ENCODE peak calls at places on chromosomes 13 and 19, in ten cellular contexts. T, G, R, M, Z, V, H, J, A and O are unnamed samples.

GRCh38 chr13:30978981-30979956 is 46.8 kb downstream of the TEX26 start:
- DNase-seq in M (peak), A (no peak), T (peak), J (peak), G (no peak), R (no peak), Z (no peak), H (peak), V (no peak), O (peak)

GRCh38 chr19:43776285-43776684 is 4.5 kb downstream of the KCNN4 start:
- DNase-seq in G (no peak), M (no peak), J (no peak), T (no peak), Z (peak), A (no peak), R (no peak), V (no peak), H (peak), O (no peak)

GRCh38 chr13:113273856-113274590 is 23.0 kb upstream of the LAMP1 start:
- DNase-seq in A (no peak), J (no peak), H (peak), T (no peak), V (no peak), M (no peak), G (no peak), Z (no peak), R (no peak), O (peak)

GRCh38 chr19:38990949-38991697 is 15.6 kb upstream of the FBXO17 start:
- DNase-seq in G (no peak), A (peak), H (no peak), V (no peak), R (no peak), T (peak), Z (no peak), M (no peak), J (no peak), O (no peak)

GRCh38 chr19:3538965-3539742 is at the start of gene TEKTIP1:
- DNase-seq in V (no peak), A (no peak), J (no peak), Z (no peak), G (no peak), M (no peak), T (no peak), R (no peak), H (peak), O (no peak)

GRCh38 chr13:89432997-89433396 is 1761.8 kb downstream of the SLITRK5 start:
- DNase-seq in M (no peak), T (no peak), R (no peak), V (no peak), J (no peak), Z (no peak), A (no peak), G (no peak), H (no peak), O (no peak)

GRCh38 chr19:18160441-18160791 is 7.5 kb downstream of the PIK3R2 start:
- DNase-seq in Z (no peak), R (no peak), G (no peak), H (no peak), V (no peak), J (no peak), M (no peak), T (no peak), A (no peak), O (no peak)

GRCh38 chr19:46118136-46118535 is 6.4 kb downstream of the IGFL3 start:
- DNase-seq in T (no peak), H (no peak), G (no peak), R (no peak), A (no peak), M (no peak), Z (no peak), J (no peak), V (no peak), O (no peak)

GRCh38 chr19:13906910-13907309 is 909 bp downstream of the CC2D1A start:
- DNase-seq in G (no peak), M (no peak), A (no peak), Z (no peak), R (no peak), T (no peak), H (no peak), V (no peak), J (no peak), O (no peak)

GRCh38 chr13:78024996-78025395 is 106.4 kb upstream of the EDNRB start:
- DNase-seq in J (no peak), Z (no peak), H (no peak), G (no peak), V (no peak), M (no peak), R (no peak), T (no peak), A (no peak), O (no peak)

GRCh38 chr19:51469162-51469561 is 9.2 kb upstream of the CEACAM18 start:
- DNase-seq in R (no peak), J (no peak), V (no peak), G (no peak), T (no peak), Z (no peak), H (peak), M (no peak), A (no peak), O (no peak)

GRCh38 chr19:3358919-3359849 is 7.2 kb upstream of the NFIC start:
- DNase-seq in R (peak), M (no peak), T (peak), Z (peak), V (no peak), J (peak), H (peak), A (no peak), G (peak), O (peak)

GRCh38 chr19:4638330-4638729 is 986 bp upstream of the TNFAIP8L1 start:
- DNase-seq in J (no peak), R (no peak), G (peak), T (no peak), H (no peak), Z (no peak), A (no peak), V (no peak), M (no peak), O (no peak)

GRCh38 chr13:44362394-44363040 is 11.1 kb upstream of the SERP2 start:
- DNase-seq in Z (no peak), M (no peak), T (no peak), H (no peak), J (no peak), R (no peak), G (no peak), V (no peak), A (no peak), O (no peak)

GRCh38 chr13:80116107-80116506 is 224.8 kb downstream of the SPRY2 start:
- DNase-seq in A (no peak), R (no peak), Z (no peak), H (no peak), G (no peak), M (no peak), V (no peak), T (no peak), J (no peak), O (no peak)

GRCh38 chr19:45076029-45076850 is at the start of gene ZNF296:
- DNase-seq in G (no peak), R (peak), T (peak), H (peak), J (peak), Z (peak), A (peak), V (peak), M (peak), O (peak)

GRCh38 chr19:823565-824121 is 1.9 kb upstream of the PLPPR3 start:
- DNase-seq in Z (no peak), J (no peak), R (no peak), T (no peak), H (peak), G (no peak), M (no peak), A (no peak), V (no peak), O (no peak)

GRCh38 chr13:24683370-24683769 is 3.2 kb downstream of the ATP12A start:
- DNase-seq in V (no peak), R (no peak), Z (no peak), H (no peak), J (no peak), M (no peak), T (no peak), G (no peak), A (no peak), O (no peak)

GRCh38 chr13:110593430-110594130 is 21.8 kb upstream of the NAXD start:
- DNase-seq in H (peak), J (peak), M (peak), G (no peak), V (peak), A (peak), T (peak), R (no peak), Z (no peak), O (peak)

GRCh38 chr19:13841339-13842293 is 35.3 kb upstream of the NANOS3 start:
- DNase-seq in G (no peak), A (peak), H (peak), J (peak), Z (peak), M (no peak), R (no peak), V (no peak), T (peak), O (peak)

GRCh38 chr13:95797016-95797415 is 120.1 kb downstream of the DNAJC3 start:
- DNase-seq in R (no peak), Z (no peak), M (no peak), J (no peak), H (no peak), T (no peak), A (no peak), V (no peak), G (no peak), O (no peak)

GRCh38 chr13:111031531-111031961 is 83.6 kb upstream of the ARHGEF7 start:
- DNase-seq in H (no peak), M (no peak), V (no peak), J (no peak), G (no peak), Z (no peak), R (no peak), T (no peak), A (no peak), O (no peak)

GRCh38 chr19:808176-808741 is 11.0 kb downstream of the PTBP1 start:
- DNase-seq in G (no peak), V (no peak), T (no peak), H (no peak), R (no peak), M (no peak), Z (no peak), A (no peak), J (no peak), O (no peak)

GRCh38 chr13:110444226-110444653 is 117.3 kb downstream of the RAB20 start:
- DNase-seq in T (peak), H (peak), Z (no peak), A (peak), M (peak), G (peak), J (no peak), V (no peak), R (no peak), O (no peak)

GRCh38 chr19:28971513-28971912 is 241.4 kb downstream of the UQCRFS1 start:
- DNase-seq in Z (no peak), J (no peak), G (no peak), R (no peak), M (no peak), A (no peak), T (no peak), V (no peak), H (no peak), O (no peak)

GRCh38 chr19:28966737-28967401 is 246.1 kb downstream of the UQCRFS1 start:
- DNase-seq in T (no peak), J (no peak), V (no peak), R (no peak), M (no peak), A (no peak), G (no peak), H (no peak), Z (no peak), O (no peak)

GRCh38 chr19:28968721-28969120 is 244.2 kb downstream of the UQCRFS1 start:
- DNase-seq in R (no peak), H (no peak), M (no peak), J (no peak), A (no peak), V (no peak), Z (no peak), T (no peak), G (no peak), O (no peak)

GRCh38 chr19:28971011-28971410 is 241.9 kb downstream of the UQCRFS1 start:
- DNase-seq in A (no peak), H (no peak), V (no peak), R (no peak), G (no peak), J (no peak), Z (no peak), M (no peak), T (peak), O (no peak)

DNA sequence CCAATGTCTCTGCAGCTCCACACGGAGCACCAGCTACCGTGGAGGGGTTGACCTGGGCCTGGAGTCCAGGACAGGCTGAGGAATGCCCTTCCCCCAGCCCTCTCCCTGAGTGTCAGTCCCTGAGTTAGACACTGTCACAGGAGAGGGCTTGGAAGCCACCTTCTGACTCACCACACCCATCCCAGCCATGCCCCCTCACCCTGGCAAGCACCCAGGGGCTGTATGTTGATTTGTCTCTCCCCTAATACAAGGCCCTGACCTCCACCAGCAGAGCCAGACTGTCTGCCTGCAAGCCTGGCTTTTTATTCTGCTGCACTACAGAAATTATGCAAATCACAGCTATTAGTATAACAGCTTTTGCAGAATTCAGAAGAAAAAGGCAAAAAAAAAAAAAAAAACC is 240.8 kb downstream of the UQCRFS1 start:
- DNase-seq in H (no peak), R (no peak), M (no peak), A (no peak), V (no peak), G (no peak), J (no peak), T (peak), Z (no peak), O (no peak)
- TF ChIP-seq POLR2A in H (no peak), R (no peak), M (no peak), A (no peak), V (no peak), G (no peak), J (no peak), T (no peak), Z (no peak), O (no peak)

DNA sequence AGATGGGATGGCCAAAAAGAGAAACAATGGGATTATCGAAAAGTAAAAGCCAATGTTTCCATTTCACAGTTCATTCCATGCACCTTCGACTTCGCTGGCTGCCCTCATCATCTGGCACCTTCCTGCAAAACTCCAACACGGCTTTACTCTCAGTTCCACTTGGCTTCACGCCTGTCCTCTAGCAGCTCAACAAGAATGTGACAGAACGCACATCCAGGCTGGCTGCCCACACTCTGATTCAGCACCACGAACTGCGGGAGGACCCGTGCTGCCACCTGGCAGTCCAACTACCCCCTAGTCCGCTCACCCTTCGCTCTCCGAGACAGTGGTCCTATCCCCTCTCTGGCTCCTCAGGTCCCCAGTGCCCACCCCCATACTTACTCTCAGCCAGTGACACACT is 11.7 kb downstream of the ATP7B start:
- DNase-seq in V (no peak), T (no peak), G (no peak), H (no peak), R (no peak), J (peak), A (no peak), M (no peak), Z (no peak), O (no peak)
- TF ChIP-seq POLR2A in V (no peak), T (no peak), G (no peak), H (no peak), R (no peak), J (no peak), A (no peak), M (no peak), Z (no peak), O (no peak)

DNA sequence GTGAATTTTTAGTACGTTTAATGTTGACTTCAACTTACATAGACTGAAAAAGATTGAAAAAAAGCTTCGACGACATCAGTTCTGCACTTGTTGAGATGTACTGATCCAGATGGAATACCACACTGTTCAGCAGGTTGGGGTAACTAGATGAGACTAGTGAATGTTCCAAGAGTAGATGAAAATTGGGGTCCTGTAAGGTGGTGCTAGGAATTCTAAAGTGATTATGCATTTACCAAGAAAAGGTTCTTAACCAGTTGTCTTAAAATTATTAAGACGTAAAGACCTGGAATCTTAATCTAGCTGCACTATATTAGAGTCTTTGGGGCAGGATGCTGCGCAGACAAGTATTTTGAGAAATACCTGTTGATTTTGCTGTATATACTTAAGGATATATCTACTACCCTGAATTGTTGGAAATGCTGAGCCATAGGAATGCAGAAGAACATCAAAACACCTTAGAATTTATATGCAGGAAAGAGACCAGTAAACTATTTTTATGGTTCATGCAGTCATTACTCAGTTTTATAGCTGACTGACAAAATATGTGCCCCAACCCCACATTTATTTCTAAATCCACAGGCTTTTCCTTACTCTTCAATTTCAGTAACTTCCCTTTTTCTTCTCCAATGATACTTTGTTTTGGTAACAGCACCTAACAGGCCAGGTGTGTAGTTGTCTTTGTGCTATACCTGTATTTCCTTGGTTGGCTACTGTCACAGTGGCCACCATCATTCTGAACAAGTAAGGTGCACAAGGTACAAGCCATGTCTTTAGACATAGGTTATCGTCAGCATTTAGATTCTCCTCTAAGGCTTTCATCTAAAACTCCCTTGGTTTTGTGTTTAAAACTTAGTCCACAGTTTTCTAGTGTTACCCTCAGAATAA is 8.6 kb downstream of the MIR17HG start:
- DNase-seq in G (no peak), T (no peak), Z (no peak), A (no peak), V (no peak), H (no peak), M (no peak), R (no peak), J (no peak), O (no peak)
- TF ChIP-seq POLR2A in G (no peak), T (no peak), Z (no peak), A (no peak), V (no peak), H (no peak), M (no peak), R (peak), J (no peak), O (no peak)

GRCh38 chr19:56315076-56315828 is 613 bp upstream of the ZSCAN5A start:
- DNase-seq in R (peak), J (peak), M (peak), G (peak), T (peak), V (peak), Z (peak), H (peak), A (peak), O (peak)
- TF ChIP-seq POLR2A in R (no peak), J (peak), M (no peak), G (no peak), T (no peak), V (peak), Z (peak), H (no peak), A (peak), O (peak)

DNA sequence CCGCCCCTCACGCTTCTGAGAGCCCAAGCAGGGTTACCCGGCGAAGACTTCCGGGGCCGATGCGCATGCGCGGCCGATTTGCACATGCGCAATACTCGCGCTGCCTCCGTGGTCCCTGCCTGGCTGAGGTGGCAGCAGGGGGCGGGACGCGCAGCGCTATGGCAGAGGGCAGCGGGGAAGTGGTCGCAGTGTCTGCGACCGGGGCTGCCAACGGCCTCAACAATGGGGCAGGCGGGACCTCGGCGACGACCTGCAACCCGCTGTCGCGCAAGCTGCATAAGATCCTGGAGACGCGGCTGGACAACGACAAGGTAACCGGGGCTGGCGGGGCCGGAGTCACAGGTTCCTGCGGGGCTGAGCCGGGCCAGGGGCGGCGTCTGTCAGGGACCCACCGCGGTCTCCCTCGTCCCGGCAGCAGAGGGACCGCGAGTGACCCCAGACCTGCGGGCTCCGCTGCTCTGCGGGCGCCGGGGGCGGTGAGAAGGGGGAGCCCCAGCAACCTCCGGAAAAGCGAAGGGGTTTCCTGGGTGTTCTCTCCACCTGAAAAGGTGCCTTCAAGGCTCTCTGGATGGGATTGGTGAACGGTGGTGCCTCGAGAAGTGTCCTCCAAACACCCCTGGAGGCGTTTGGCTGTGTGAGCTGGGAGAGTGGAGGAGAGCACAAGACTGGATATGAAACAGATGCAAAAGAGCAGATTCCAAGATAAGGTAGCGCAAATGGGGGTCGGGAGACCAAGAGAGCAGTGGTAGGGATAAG is at the start of gene COG6:
- DNase-seq in R (peak), G (peak), T (peak), A (peak), J (peak), M (peak), H (peak), V (peak), Z (peak), O (peak)
- TF ChIP-seq POLR2A in R (peak), G (peak), T (peak), A (peak), J (peak), M (no peak), H (peak), V (peak), Z (peak), O (peak)

GRCh38 chr19:37251308-37252229 is 33.6 kb downstream of the ZNF383 start:
- DNase-seq in J (peak), Z (peak), R (peak), M (no peak), T (peak), G (peak), V (no peak), H (no peak), A (peak), O (no peak)
- TF ChIP-seq POLR2A in J (peak), Z (no peak), R (peak), M (no peak), T (no peak), G (peak), V (no peak), H (no peak), A (no peak), O (no peak)